ENCODE peak calls at places on chromosomes 3 and 15, in eight cellular contexts. P is GM12878; G is cardiac muscle cell; Z is activated CD8-positive, alpha-beta T cell treated with anti-CD3 and anti-CD28 coated beads for 36 hours; F is transverse colon; L is AG09319; U is pancreas; Y is cardiac fibroblast. W is an unnamed sample.

GRCh38 chr3:112550859-112551258 is 10.9 kb downstream of the ATG3 start:
- DNase-seq in P (no peak), G (no peak), Z (no peak), F (no peak), L (no peak), U (no peak), Y (no peak), W (no peak)

GRCh38 chr3:71600646-71601288 is 17.2 kb upstream of the FOXP1 start:
- DNase-seq in P (no peak), G (no peak), Z (no peak), F (no peak), L (no peak), U (no peak), Y (peak; percentile 2), W (no peak)

GRCh38 chr3:120364821-120365220 is 15.7 kb upstream of the LRRC58 start:
- DNase-seq in P (no peak), G (peak; percentile 15), Z (no peak), F (no peak), L (no peak), U (no peak), Y (peak; percentile 41), W (no peak)

GRCh38 chr15:100115711-100116090 is 226.1 kb downstream of the ADAMTS17 start:
- DNase-seq in P (no peak), G (peak; percentile 80), Z (no peak), F (no peak), L (no peak), U (no peak), Y (peak; percentile 71), W (no peak)

GRCh38 chr15:80031841-80032240 is 27.6 kb upstream of the ZFAND6 start:
- DNase-seq in P (no peak), G (no peak), Z (peak; percentile 24), F (peak; percentile 25), L (no peak), U (no peak), Y (no peak), W (no peak)

GRCh38 chr15:86432861-86433260 is 353.2 kb downstream of the AGBL1 start:
- DNase-seq in P (no peak), G (no peak), Z (no peak), F (no peak), L (no peak), U (no peak), Y (no peak), W (no peak)

GRCh38 chr15:101124731-101125558 is 126.9 kb downstream of the CHSY1 start:
- DNase-seq in P (peak; percentile 27), G (peak; percentile 87), Z (no peak), F (no peak), L (peak; percentile 36), U (no peak), Y (peak; percentile 98), W (no peak)

GRCh38 chr3:125212096-125212508 is 446 bp downstream of the SLC12A8 start:
- DNase-seq in P (no peak), G (no peak), Z (no peak), F (no peak), L (no peak), U (peak; percentile 80), Y (no peak), W (peak; percentile 42)

GRCh38 chr3:171525437-171525836 is 65.2 kb upstream of the TNIK start:
- DNase-seq in P (no peak), G (no peak), Z (no peak), F (no peak), L (no peak), U (no peak), Y (no peak), W (no peak)

GRCh38 chr3:161454615-161455014 is 42.0 kb upstream of the OTOL1 start:
- DNase-seq in P (no peak), G (no peak), Z (no peak), F (no peak), L (no peak), U (no peak), Y (no peak), W (no peak)
- TF ChIP-seq CTCF in P (no peak), G (no peak), Z (no peak), F (no peak), L (no peak), U (no peak), Y (no peak), W (no peak)

DNA sequence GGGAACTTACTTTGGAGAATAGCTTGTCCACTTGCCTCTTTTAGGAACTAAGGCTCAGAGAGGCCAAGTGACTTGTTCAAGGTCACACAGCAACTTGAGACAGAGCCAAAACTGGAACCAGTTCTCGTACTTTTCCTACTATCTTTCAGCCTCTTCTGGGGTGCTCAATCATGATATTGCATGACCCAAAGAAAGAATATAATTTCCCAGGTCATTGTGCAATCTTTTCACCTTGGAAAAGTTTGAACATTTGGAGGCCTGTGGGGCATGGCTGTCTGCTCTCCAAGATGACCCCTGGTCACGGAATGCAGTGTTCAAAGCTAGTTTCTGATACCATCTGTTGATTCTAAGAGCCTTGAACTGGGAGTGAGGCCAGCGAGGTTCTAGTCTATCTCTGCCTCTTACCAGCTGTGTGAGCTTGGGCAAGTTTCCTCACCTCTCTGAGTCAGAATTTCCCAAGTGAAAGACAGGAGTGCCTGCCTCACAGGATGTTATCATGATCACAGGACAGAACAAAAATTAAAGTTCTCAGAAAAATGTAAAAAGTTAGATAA is 89.7 kb downstream of the BDH1 start:
- DNase-seq in P (no peak), G (peak; percentile 73), Z (peak; percentile 52), F (no peak), L (no peak), U (no peak), Y (peak; percentile 91), W (no peak)
- TF ChIP-seq CTCF in P (no peak), G (no peak), Z (no peak), F (no peak), L (no peak), U (no peak), Y (no peak), W (no peak)

GRCh38 chr3:10417849-10418248 is 87.5 kb downstream of the ATP2B2 start:
- DNase-seq in P (no peak), G (peak; percentile 34), Z (peak; percentile 27), F (no peak), L (no peak), U (no peak), Y (peak; percentile 27), W (peak; percentile 40)
- TF ChIP-seq CTCF in P (peak; percentile 37), G (peak; percentile 15), Z (peak; percentile 42), F (no peak), L (no peak), U (no peak), Y (peak; percentile 11), W (peak; percentile 47)

DNA sequence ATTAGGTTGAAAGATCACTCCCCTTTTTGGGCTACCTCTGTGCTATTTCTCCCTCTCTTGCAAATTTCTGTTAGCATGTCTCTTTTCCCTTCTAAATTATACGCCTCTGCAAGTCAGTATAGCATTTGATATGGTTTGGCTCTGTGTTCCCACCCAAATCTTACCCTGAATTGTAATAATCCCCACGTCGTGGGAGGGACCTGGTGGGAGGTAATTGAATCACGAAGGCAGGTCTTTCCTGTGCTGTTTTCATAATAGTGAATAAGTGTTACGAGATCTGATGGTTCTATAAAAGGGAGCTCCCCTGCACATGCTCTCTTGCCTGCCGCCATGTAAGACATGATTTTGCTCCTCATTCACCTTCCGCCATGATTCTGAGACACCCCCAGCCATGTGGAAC is 41.0 kb downstream of the TAMM41 start:
- DNase-seq in P (no peak), G (no peak), Z (no peak), F (no peak), L (no peak), U (no peak), Y (no peak), W (no peak)
- TF ChIP-seq CTCF in P (no peak), G (no peak), Z (no peak), F (no peak), L (no peak), U (no peak), Y (no peak), W (no peak)

DNA sequence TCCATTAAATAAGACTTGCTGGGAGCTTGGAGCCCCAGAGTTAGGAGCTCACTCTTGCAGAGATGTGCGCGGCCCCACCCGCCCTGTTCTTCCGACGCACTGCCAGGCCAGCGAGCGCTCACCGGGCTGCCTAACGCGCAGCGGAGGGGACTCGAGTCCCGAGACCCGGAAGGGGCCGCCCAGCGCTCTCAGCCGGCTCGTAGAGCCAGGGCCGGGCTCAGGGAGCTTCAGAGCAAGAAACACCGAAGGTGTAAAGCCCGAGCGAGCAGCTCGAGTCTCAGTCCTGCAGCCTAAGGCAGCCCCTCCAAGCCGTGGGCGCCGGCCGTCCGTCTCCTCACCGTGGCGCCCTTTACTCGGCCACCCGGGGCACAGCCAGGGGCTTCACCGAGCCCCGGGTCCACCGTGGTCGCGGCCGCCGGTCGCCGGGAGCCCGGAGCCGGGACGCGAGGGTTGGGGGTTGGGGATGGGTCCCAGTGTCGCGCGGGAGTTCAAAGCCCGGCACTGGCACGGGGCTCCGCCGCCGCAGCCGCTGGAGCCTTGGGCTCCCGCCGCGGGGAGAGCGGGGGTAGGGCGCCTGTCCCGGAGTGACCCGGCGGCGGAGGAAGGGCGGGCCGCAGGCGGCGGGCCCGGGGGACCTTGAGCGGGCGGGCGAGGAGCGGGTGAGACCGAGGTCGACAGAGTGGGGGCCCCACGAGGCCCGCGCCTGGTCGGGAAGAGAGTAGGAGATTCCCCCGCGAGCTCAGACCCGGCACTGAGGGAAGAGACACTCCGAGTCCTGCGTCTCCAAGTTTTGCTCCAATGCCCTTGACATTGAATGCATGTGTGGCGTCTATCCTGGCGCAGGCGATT is 26.9 kb upstream of the THRB start:
- DNase-seq in P (no peak), G (peak; percentile 59), Z (no peak), F (peak; percentile 62), L (no peak), U (peak; percentile 84), Y (peak; percentile 40), W (no peak)
- TF ChIP-seq CTCF in P (no peak), G (peak; percentile 9), Z (no peak), F (no peak), L (peak; percentile 4), U (no peak), Y (no peak), W (no peak)

DNA sequence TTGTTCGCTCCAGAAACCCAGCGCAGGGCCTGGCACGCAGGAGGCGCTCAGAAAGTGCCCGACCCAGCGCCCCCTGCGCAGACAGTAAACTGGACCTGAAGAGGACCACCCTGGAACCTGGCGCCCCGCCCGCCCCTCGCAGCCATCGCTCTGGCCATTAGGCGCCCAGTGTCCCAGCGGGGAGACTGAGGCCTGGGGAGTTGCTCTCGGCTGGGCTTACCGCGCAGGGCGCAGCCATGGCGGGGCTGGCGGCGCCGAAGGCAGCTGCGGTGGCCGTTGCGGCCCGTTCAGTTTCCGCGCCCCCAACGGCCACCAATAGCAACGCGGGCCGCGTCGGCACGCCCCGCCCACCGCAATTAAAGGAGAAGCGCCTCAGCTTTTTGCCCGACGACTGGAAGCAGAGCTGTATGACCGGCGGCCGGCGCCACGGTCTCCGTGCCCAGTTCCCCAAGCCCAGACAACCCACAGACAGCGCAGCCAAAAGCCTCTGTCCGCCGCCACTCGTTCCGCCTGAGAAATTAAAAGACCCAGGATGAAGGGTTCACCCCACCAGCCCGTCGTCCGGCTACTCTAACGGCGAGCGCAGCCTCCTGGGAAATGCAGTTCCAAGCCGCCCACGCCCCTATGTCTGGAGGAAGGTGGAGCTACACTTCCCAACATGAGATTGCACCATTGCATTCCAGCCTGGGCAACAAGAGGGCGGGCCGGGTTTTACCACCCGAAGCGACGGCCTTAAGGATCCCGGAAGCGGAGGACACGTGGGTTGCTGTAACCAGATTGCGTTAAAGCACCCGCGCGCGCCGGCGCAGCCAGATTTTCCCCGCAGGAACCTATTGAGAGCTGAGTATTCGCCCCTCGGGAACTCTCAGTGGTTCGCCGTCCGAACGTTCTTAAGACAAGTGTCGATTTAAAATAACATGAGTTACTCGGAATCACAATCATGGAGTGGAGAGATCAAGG is at the start of gene POC1A:
- DNase-seq in P (peak; percentile 86), G (peak; percentile 99), Z (peak; percentile 96), F (peak; percentile 97), L (peak; percentile 95), U (peak; percentile 96), Y (peak; percentile 99), W (peak; percentile 92)
- TF ChIP-seq CTCF in P (no peak), G (no peak), Z (no peak), F (peak; percentile 1), L (no peak), U (no peak), Y (no peak), W (no peak)

W was measured in GM13977.